ENCODE peak calls at places on chromosome 1, in ten cellular contexts. K, I, H, W, J, Q, D, L, A and P are unnamed samples. For H3K4me1, the result is how much of the 10 kb centered on the place peaks cover.

GRCh38 chr1:105830614-105831146 is 1225.8 kb upstream of the PRMT6 start:
- DNase-seq in D (no peak), I (no peak), K (no peak), J (no peak), L (no peak), H (no peak), Q (no peak), A (no peak), W (no peak), P (no peak)

GRCh38 chr1:176619261-176619660 is 156.3 kb downstream of the PAPPA2 start:
- DNase-seq in H (no peak), Q (no peak), D (no peak), A (no peak), K (no peak), W (no peak), J (no peak), L (no peak), I (no peak), P (no peak)

GRCh38 chr1:219446288-219446687 is 166.6 kb downstream of the ZC3H11B start:
- DNase-seq in W (no peak), J (no peak), K (no peak), A (peak), D (no peak), H (no peak), Q (no peak), I (no peak), L (no peak), P (no peak)

GRCh38 chr1:199029855-199030254 is 391.0 kb downstream of the PTPRC start:
- DNase-seq in K (no peak), D (no peak), L (no peak), A (no peak), Q (peak), I (no peak), W (no peak), J (no peak), H (no peak), P (peak)

GRCh38 chr1:32335951-32336867 is at the start of gene MARCKSL1:
- DNase-seq in J (no peak), K (peak), A (peak), Q (peak), D (peak), W (peak), H (no peak), I (peak), L (peak), P (peak)

GRCh38 chr1:59704721-59705120 is 110.0 kb upstream of the HOOK1 start:
- DNase-seq in Q (no peak), D (no peak), J (no peak), L (no peak), W (no peak), I (no peak), K (no peak), A (no peak), H (no peak), P (no peak)

GRCh38 chr1:99647460-99647859 is 1.5 kb downstream of the PALMD start:
- DNase-seq in A (no peak), J (no peak), Q (no peak), L (no peak), W (no peak), H (no peak), K (no peak), I (no peak), D (no peak), P (no peak)

GRCh38 chr1:30725450-30726095 is 2.2 kb upstream of the MATN1 start:
- DNase-seq in H (no peak), Q (no peak), K (no peak), A (no peak), W (no peak), I (no peak), L (no peak), J (no peak), D (peak), P (no peak)

GRCh38 chr1:226216056-226216455 is 7.4 kb upstream of the MIXL1 start:
- DNase-seq in A (no peak), H (no peak), K (no peak), D (no peak), J (no peak), Q (no peak), I (no peak), L (no peak), W (no peak), P (no peak)

GRCh38 chr1:173714441-173714758 is 381 bp upstream of the KLHL20 start:
- DNase-seq in W (no peak), L (no peak), I (no peak), J (no peak), Q (no peak), D (no peak), H (no peak), K (no peak), A (no peak), P (no peak)

GRCh38 chr1:94234615-94235014 is 2.8 kb downstream of the ARHGAP29 start:
- DNase-seq in J (no peak), I (no peak), W (no peak), K (no peak), L (no peak), Q (no peak), H (no peak), D (no peak), A (no peak), P (no peak)
- H3K4me3 ChIP-seq in J (peak), I (no peak), W (no peak), K (no peak), L (no peak), Q (peak), H (no peak), D (no peak), A (no peak), P (no peak)

GRCh38 chr1:183913556-183913955 is 108.6 kb downstream of the RGL1 start:
- DNase-seq in H (no peak), I (no peak), A (no peak), Q (peak), K (no peak), D (no peak), W (no peak), L (no peak), J (no peak), P (no peak)
- H3K4me1 ChIP-seq in H (under half), I (under half), A (under half), Q (under half), K (under half), D (under half), W (under half), L (under half), J (under half), P (under half)

GRCh38 chr1:26064591-26064990 is 2.8 kb downstream of the TRIM63 start:
- DNase-seq in A (no peak), L (no peak), I (no peak), Q (no peak), D (no peak), K (no peak), J (no peak), H (no peak), W (no peak), P (no peak)

GRCh38 chr1:26067432-26067911 is at the start of gene TRIM63:
- DNase-seq in I (no peak), W (no peak), L (no peak), D (no peak), K (no peak), Q (no peak), A (no peak), J (no peak), H (no peak), P (no peak)

GRCh38 chr1:26069941-26070807 is 2.7 kb upstream of the TRIM63 start:
- DNase-seq in Q (no peak), H (no peak), K (no peak), W (no peak), L (no peak), I (no peak), A (no peak), J (no peak), D (no peak), P (no peak)

GRCh38 chr1:26066857-26067256 is 573 bp downstream of the TRIM63 start:
- DNase-seq in L (no peak), D (peak), W (no peak), Q (no peak), I (no peak), J (no peak), H (no peak), K (peak), A (no peak), P (no peak)

DNA sequence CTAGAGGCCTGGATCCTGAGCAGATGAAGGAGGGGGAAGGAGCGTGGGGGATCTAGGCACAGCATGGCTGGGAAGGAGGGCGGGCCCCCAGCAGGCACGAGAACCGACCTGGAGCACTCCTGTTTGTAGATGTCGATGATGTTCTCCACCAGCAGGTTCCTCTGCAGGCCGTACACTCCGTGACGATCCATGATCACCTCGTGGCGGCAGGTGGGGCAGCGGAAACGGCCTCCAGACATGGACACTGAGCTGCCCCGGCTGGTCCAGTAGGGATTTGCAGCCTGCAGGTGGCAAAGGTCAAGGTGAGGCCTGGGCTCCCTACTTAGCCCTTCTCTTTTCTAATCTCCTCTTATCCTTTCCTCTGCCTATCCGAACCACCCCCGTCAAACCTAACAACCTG is 1.3 kb downstream of the TRIM63 start:
- DNase-seq in W (no peak), K (no peak), L (no peak), J (no peak), A (no peak), I (no peak), H (no peak), D (no peak), Q (no peak), P (no peak)
- H3K4me3 ChIP-seq in W (no peak), K (no peak), L (no peak), J (no peak), A (no peak), I (no peak), H (no peak), D (peak), Q (no peak), P (no peak)

GRCh38 chr1:12437629-12438028 is 180.4 kb downstream of the DHRS3 start:
- DNase-seq in A (no peak), J (no peak), Q (no peak), H (no peak), I (no peak), K (no peak), L (no peak), D (no peak), W (no peak), P (no peak)
- H3K4me1 ChIP-seq in A (under half), J (half or more), Q (half or more), H (under half), I (under half), K (under half), L (half or more), D (under half), W (under half), P (under half)

GRCh38 chr1:43938892-43939587 is 5.4 kb downstream of the ARTN start:
- DNase-seq in Q (no peak), H (no peak), I (no peak), A (peak), J (no peak), D (no peak), L (no peak), K (peak), W (peak), P (no peak)
- H3K4me3 ChIP-seq in Q (no peak), H (no peak), I (no peak), A (no peak), J (no peak), D (no peak), L (no peak), K (no peak), W (no peak), P (no peak)

GRCh38 chr1:244011796-244012195 is 39.3 kb upstream of the ZBTB18 start:
- DNase-seq in W (no peak), K (peak), L (no peak), H (no peak), A (peak), I (no peak), D (no peak), J (no peak), Q (no peak), P (peak)

GRCh38 chr1:244010599-244011211 is 40.4 kb upstream of the ZBTB18 start:
- DNase-seq in H (no peak), D (no peak), W (no peak), Q (no peak), I (no peak), K (no peak), A (no peak), L (no peak), J (no peak), P (peak)

GRCh38 chr1:244012232-244012631 is 38.9 kb upstream of the ZBTB18 start:
- DNase-seq in J (no peak), D (no peak), H (no peak), Q (peak), A (peak), L (no peak), W (no peak), K (no peak), I (no peak), P (peak)

GRCh38 chr1:244010191-244010590 is 40.9 kb upstream of the ZBTB18 start:
- DNase-seq in Q (peak), K (no peak), W (no peak), H (no peak), J (no peak), D (no peak), I (no peak), L (peak), A (peak), P (peak)

GRCh38 chr1:244011251-244011650 is 39.8 kb upstream of the ZBTB18 start:
- DNase-seq in L (no peak), W (no peak), Q (peak), D (no peak), J (no peak), K (no peak), I (no peak), H (no peak), A (peak), P (peak)
- H3K4me1 ChIP-seq in L (under half), W (under half), Q (under half), D (under half), J (under half), K (under half), I (under half), H (under half), A (under half), P (under half)

GRCh38 chr1:21278898-21279819 is 11.1 kb downstream of the ECE1 start:
- DNase-seq in H (no peak), A (no peak), W (no peak), L (no peak), K (no peak), I (no peak), J (no peak), D (no peak), Q (peak), P (peak)

GRCh38 chr1:21277178-21277577 is 13.1 kb downstream of the ECE1 start:
- DNase-seq in H (no peak), A (no peak), Q (no peak), D (no peak), W (peak), J (no peak), L (no peak), K (no peak), I (no peak), P (no peak)

GRCh38 chr1:21280011-21280471 is 10.2 kb downstream of the ECE1 start:
- DNase-seq in Q (peak), D (no peak), L (no peak), K (no peak), A (no peak), I (no peak), H (no peak), W (no peak), J (no peak), P (no peak)

GRCh38 chr1:21280482-21280881 is 9.8 kb downstream of the ECE1 start:
- DNase-seq in H (no peak), Q (no peak), I (no peak), J (no peak), K (no peak), A (no peak), W (no peak), L (no peak), D (no peak), P (no peak)

GRCh38 chr1:21278208-21278861 is 11.9 kb downstream of the ECE1 start:
- DNase-seq in W (peak), I (no peak), L (no peak), K (no peak), A (no peak), Q (no peak), D (no peak), J (no peak), H (no peak), P (peak)
- H3K4me3 ChIP-seq in W (no peak), I (no peak), L (no peak), K (no peak), A (no peak), Q (no peak), D (no peak), J (no peak), H (no peak), P (no peak)

GRCh38 chr1:8364528-8365442 is 46.9 kb downstream of the SLC45A1 start:
- DNase-seq in A (no peak), I (no peak), L (no peak), K (no peak), H (no peak), Q (no peak), D (peak), W (peak), J (no peak), P (no peak)

GRCh38 chr1:8365661-8366362 is 47.9 kb downstream of the SLC45A1 start:
- DNase-seq in W (peak), H (no peak), J (no peak), K (no peak), I (no peak), A (no peak), Q (no peak), D (peak), L (no peak), P (no peak)

GRCh38 chr1:8368956-8369639 is 51.2 kb downstream of the SLC45A1 start:
- DNase-seq in D (no peak), H (no peak), W (no peak), K (no peak), I (no peak), A (no peak), L (no peak), Q (no peak), J (no peak), P (no peak)

GRCh38 chr1:8370046-8370881 is 52.4 kb downstream of the SLC45A1 start:
- DNase-seq in I (no peak), H (no peak), L (no peak), Q (peak), W (peak), D (no peak), A (peak), K (no peak), J (no peak), P (no peak)

GRCh38 chr1:8367571-8368184 is 49.8 kb downstream of the SLC45A1 start:
- DNase-seq in I (no peak), H (no peak), D (no peak), J (peak), L (no peak), W (no peak), Q (no peak), A (no peak), K (no peak), P (no peak)
- H3K4me1 ChIP-seq in I (under half), H (under half), D (half or more), J (under half), L (under half), W (half or more), Q (under half), A (under half), K (under half), P (under half)